ENCODE peak calls at places on chromosomes 5 and 9, in ten cellular contexts. S is activated T-helper 1 cell treated with anti-CD3 and anti-CD28 coated beads, Interleukin-2, amount 50 U/mL, for 16 hours; Y is T-cell; M is hippocampal formation; O is HEK293T; F is NCI-H2081; P is posterior vena cava; G is breast epithelium; K is KG1; E is SW480. R is an unnamed sample.

GRCh38 chr5:96565843-96566242 is 96.3 kb upstream of the CAST start:
- DNase-seq in S (no peak), Y (no peak), M (no peak), O (no peak), F (no peak), P (no peak), G (no peak), K (no peak), E (peak), R (no peak)

GRCh38 chr9:22413884-22414283 is 32.7 kb upstream of the DMRTA1 start:
- DNase-seq in S (no peak), Y (no peak), M (no peak), O (no peak), F (no peak), P (no peak), G (no peak), K (no peak), E (no peak), R (no peak)

GRCh38 chr9:37582548-37583157 is 6.5 kb upstream of the FBXO10 start:
- DNase-seq in S (no peak), Y (no peak), M (peak), O (no peak), F (peak), P (no peak), G (no peak), K (peak), E (peak), R (no peak)

GRCh38 chr5:65672787-65673186 is 48.0 kb downstream of the SHLD3 start:
- DNase-seq in S (no peak), Y (no peak), M (no peak), O (no peak), F (no peak), P (no peak), G (no peak), K (no peak), E (no peak), R (no peak)

GRCh38 chr5:74386571-74387334 is 253.8 kb downstream of the ENC1 start:
- DNase-seq in S (no peak), Y (no peak), M (no peak), O (no peak), F (no peak), P (no peak), G (no peak), K (no peak), E (no peak), R (no peak)

GRCh38 chr5:133754575-133755169 is 142.3 kb upstream of the FSTL4 start:
- DNase-seq in S (no peak), Y (peak), M (no peak), O (peak), F (peak), P (no peak), G (no peak), K (no peak), E (peak), R (no peak)

GRCh38 chr9:89730715-89731114 is 125.9 kb downstream of the GADD45G start:
- DNase-seq in S (no peak), Y (no peak), M (no peak), O (no peak), F (peak), P (peak), G (peak), K (no peak), E (no peak), R (peak)

GRCh38 chr5:159061834-159062530 is 37.7 kb downstream of the EBF1 start:
- DNase-seq in S (no peak), Y (no peak), M (no peak), O (no peak), F (peak), P (no peak), G (no peak), K (no peak), E (no peak), R (no peak)

GRCh38 chr5:176822426-176823075 is 12.2 kb downstream of the UNC5A start:
- DNase-seq in S (no peak), Y (no peak), M (no peak), O (no peak), F (no peak), P (no peak), G (no peak), K (no peak), E (peak), R (no peak)

GRCh38 chr5:92838253-92838652 is 742.8 kb downstream of the NR2F1-AS1 start:
- DNase-seq in S (no peak), Y (no peak), M (no peak), O (no peak), F (peak), P (no peak), G (no peak), K (no peak), E (peak), R (no peak)

GRCh38 chr9:12629091-12629490 is 64.1 kb upstream of the TYRP1 start:
- DNase-seq in S (no peak), Y (no peak), M (no peak), O (no peak), F (no peak), P (no peak), G (no peak), K (no peak), E (no peak), R (no peak)

GRCh38 chr5:96203761-96204160 is 229.3 kb downstream of the PCSK1 start:
- DNase-seq in S (no peak), Y (no peak), M (no peak), O (no peak), F (no peak), P (no peak), G (no peak), K (no peak), E (no peak), R (no peak)

R was measured in lower lobe of right lung.